ENCODE peak calls at places on chromosomes 3 and 15, in four cellular contexts. M is HepG2, I is K562, J is GM12878. Z is an unnamed sample.

GRCh38 chr3:127170794-127171193 is 22.1 kb upstream of the PRR23E start:
- DNase-seq in M (no peak), I (no peak), J (no peak), Z (no peak)

GRCh38 chr3:20028846-20029430 is 11.3 kb upstream of the KAT2B start:
- DNase-seq in I (no peak), M (no peak), J (no peak), Z (no peak)

GRCh38 chr15:91021516-91022074 is 799 bp downstream of the VPS33B start:
- DNase-seq in M (peak), I (no peak), J (no peak), Z (no peak)

GRCh38 chr3:69865920-69866679 is 126.8 kb downstream of the MITF start:
- DNase-seq in M (no peak), I (peak), J (no peak), Z (peak)

GRCh38 chr3:15428539-15428938 is 1.1 kb downstream of the EAF1 start:
- DNase-seq in M (no peak), I (peak), J (no peak), Z (no peak)

GRCh38 chr15:74422723-74423442 is 10.9 kb downstream of the SEMA7A start:
- DNase-seq in I (no peak), J (no peak), M (peak), Z (no peak)

GRCh38 chr3:139756529-139757103 is 78.8 kb upstream of the NMNAT3 start:
- DNase-seq in J (no peak), M (no peak), I (no peak), Z (no peak)

GRCh38 chr3:34807611-34808010 is 831.7 kb upstream of the ARPP21 start:
- DNase-seq in J (no peak), I (no peak), M (no peak), Z (no peak)

GRCh38 chr3:14369675-14370669 is 32.4 kb upstream of the SLC6A6 start:
- DNase-seq in I (no peak), J (no peak), M (peak), Z (no peak)

GRCh38 chr3:130759692-130760338 is 13.2 kb upstream of the PIK3R4 start:
- DNase-seq in M (peak), J (no peak), I (peak), Z (peak)

GRCh38 chr3:90005448-90005847 is 898.0 kb downstream of the EPHA3 start:
- DNase-seq in J (no peak), I (no peak), M (no peak), Z (no peak)
- TF ChIP-seq SP1 in J (no peak), I (no peak), M (no peak), Z (no peak)

DNA sequence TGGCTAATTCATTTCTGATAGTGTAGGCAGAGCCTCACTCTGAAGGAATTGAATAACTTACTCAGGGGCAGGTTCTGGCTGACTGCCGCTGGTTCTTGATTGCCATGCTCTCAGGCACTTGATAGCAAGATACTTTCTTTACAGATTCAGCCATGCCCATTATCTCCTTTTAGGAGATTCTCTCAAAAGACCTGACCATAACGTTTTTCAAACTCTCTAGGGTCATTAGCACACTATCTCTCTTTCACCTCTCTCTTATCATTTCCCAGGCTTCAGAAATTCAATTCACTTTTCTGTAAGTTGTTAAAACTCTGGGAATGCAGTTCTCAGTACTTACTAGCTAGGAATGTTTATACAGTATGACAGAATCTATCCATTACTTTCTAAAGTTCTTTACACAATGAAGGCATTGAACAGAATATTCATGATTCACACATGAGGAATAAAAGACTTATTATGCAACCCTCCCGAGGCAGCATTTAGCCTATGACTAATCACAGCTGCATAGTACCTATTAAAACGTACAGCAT is 850.3 kb upstream of the CADM2 start:
- DNase-seq in M (peak), J (no peak), I (no peak), Z (no peak)
- TF ChIP-seq TARDBP in M (no peak), J (no peak), I (no peak), Z (no peak)

GRCh38 chr3:150945226-150945625 is 27.3 kb downstream of the CLRN1 start:
- DNase-seq in M (no peak), J (no peak), I (no peak), Z (no peak)
- TF ChIP-seq SP1 in M (no peak), J (no peak), I (no peak), Z (no peak)

GRCh38 chr15:38533926-38534325 is 30.7 kb downstream of the RASGRP1 start:
- DNase-seq in J (no peak), M (no peak), I (no peak), Z (no peak)

GRCh38 chr15:38536201-38536676 is 28.4 kb downstream of the RASGRP1 start:
- DNase-seq in J (no peak), M (no peak), I (no peak), Z (no peak)

GRCh38 chr15:38533416-38533915 is 31.1 kb downstream of the RASGRP1 start:
- DNase-seq in I (no peak), J (no peak), M (no peak), Z (no peak)

GRCh38 chr15:38534691-38535090 is 29.9 kb downstream of the RASGRP1 start:
- DNase-seq in I (no peak), J (no peak), M (no peak), Z (no peak)

GRCh38 chr15:38535451-38536200 is 29.0 kb downstream of the RASGRP1 start:
- DNase-seq in I (no peak), J (no peak), M (no peak), Z (no peak)
- TF ChIP-seq TARDBP in I (no peak), J (no peak), M (no peak), Z (no peak)

DNA sequence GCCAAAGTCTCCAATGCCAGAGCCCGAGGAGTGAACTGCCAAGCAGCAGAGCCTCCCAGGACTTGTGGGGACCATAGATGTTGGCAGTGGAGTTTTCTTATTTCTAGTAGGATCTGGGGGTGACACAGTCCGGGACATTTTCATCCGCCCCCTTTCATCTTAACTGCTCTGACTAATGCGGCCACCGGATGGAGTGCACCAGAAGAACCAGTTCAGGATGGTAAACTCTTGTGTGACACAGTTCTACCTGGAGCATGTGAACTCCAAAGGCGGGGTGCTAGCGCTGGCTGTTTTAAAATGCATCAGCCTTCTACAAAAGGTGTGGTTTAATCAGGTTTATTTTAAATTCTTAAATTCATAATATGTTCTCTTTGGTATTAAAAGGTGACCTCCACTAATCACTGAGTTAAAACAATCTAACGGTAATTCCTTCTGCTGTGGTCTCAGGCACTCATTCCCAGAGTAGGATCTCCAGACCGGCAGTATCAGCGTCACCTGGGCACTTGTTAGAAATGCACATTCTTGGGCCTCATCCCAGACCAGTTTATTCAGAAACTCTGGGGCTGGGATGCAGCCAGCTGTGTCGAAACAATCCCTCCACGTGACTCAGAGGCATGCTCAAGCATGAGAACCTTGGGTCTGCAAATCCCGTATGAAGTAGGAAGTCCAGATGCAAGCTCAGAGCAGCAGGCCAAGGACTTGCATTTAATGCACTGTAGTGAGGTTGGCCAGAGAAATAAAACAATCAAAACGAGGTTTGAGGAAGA is 105.5 kb downstream of the GABRB3 start:
- DNase-seq in I (no peak), M (no peak), J (no peak), Z (no peak)
- TF ChIP-seq SP1 in I (no peak), M (no peak), J (no peak), Z (no peak)

GRCh38 chr15:84949043-84949442 is 32.6 kb upstream of the PDE8A start:
- DNase-seq in J (no peak), I (no peak), M (no peak), Z (no peak)
- TF ChIP-seq TARDBP in J (no peak), I (no peak), M (no peak), Z (no peak)

GRCh38 chr15:39472661-39473657 is 107.9 kb upstream of the THBS1 start:
- DNase-seq in J (no peak), M (no peak), I (no peak), Z (no peak)
- TF ChIP-seq SP1 in J (no peak), M (no peak), I (no peak), Z (no peak)